ENCODE peak calls at places on chromosomes 16 and 17, in four cellular contexts. C, O, L and A are unnamed samples.

GRCh38 chr16:29675811-29676643 is 3.0 kb upstream of the QPRT start:
- DNase-seq in C (no peak), L (no peak), O (no peak), A (no peak)

GRCh38 chr16:19488213-19488640 is 33.7 kb downstream of the GDE1 start:
- DNase-seq in C (no peak), L (no peak), O (no peak), A (no peak)

GRCh38 chr16:85935391-85935956 is 36.5 kb downstream of the IRF8 start:
- DNase-seq in O (no peak), L (no peak), C (no peak), A (peak)

GRCh38 chr16:85612801-85613608 is at the start of gene GSE1:
- DNase-seq in O (peak), L (peak), C (peak), A (no peak)

GRCh38 chr17:16418684-16419066 is 3.3 kb downstream of the TRPV2 start:
- DNase-seq in L (no peak), O (no peak), C (no peak), A (no peak)

GRCh38 chr16:10100829-10101228 is 81.4 kb downstream of the GRIN2A start:
- DNase-seq in L (no peak), C (no peak), O (no peak), A (no peak)

GRCh38 chr16:51851111-51851510 is 695.8 kb downstream of the TOX3 start:
- DNase-seq in C (no peak), L (no peak), O (no peak), A (no peak)

GRCh38 chr16:50641818-50642187 is 39.3 kb downstream of the SNX20 start:
- DNase-seq in C (no peak), O (no peak), L (no peak), A (no peak)

GRCh38 chr16:57601801-57602478 is 26.5 kb upstream of the ADGRG1 start:
- DNase-seq in C (no peak), O (no peak), L (peak), A (peak)

GRCh38 chr16:54846761-54847160 is 83.9 kb upstream of the IRX5 start:
- DNase-seq in L (peak), C (no peak), O (no peak), A (no peak)

GRCh38 chr17:74018116-74018515 is 185.4 kb upstream of the RPL38 start:
- DNase-seq in O (no peak), C (no peak), L (no peak), A (no peak)

GRCh38 chr17:49297141-49297540 is 64.9 kb downstream of the ZNF652 start:
- DNase-seq in C (no peak), L (no peak), O (no peak), A (no peak)

GRCh38 chr16:50940275-50940854 is 198.5 kb downstream of the CYLD start:
- DNase-seq in C (no peak), O (no peak), L (no peak), A (no peak)

GRCh38 chr16:29644973-29645698 is 17.9 kb upstream of the SPN start:
- DNase-seq in L (no peak), C (no peak), O (no peak), A (no peak)

GRCh38 chr17:8740486-8740885 is 4.2 kb downstream of the CCDC42 start:
- DNase-seq in C (peak), L (no peak), O (no peak), A (no peak)

GRCh38 chr17:21397341-21398050 is 21.3 kb downstream of the KCNJ12 start:
- DNase-seq in O (no peak), C (no peak), L (no peak), A (no peak)

GRCh38 chr16:65745-66144 is 6.7 kb downstream of the RHBDF1 start:
- DNase-seq in O (peak), L (peak), C (peak), A (no peak)

GRCh38 chr16:78377312-78377711 is 277.9 kb downstream of the WWOX start:
- DNase-seq in L (no peak), C (no peak), O (no peak), A (no peak)

GRCh38 chr17:61322316-61323014 is 77.2 kb upstream of the TBX2 start:
- DNase-seq in O (no peak), L (no peak), C (no peak), A (no peak)

GRCh38 chr17:7263071-7263800 is 958 bp upstream of the CLDN7 start:
- DNase-seq in O (no peak), C (no peak), L (no peak), A (no peak)

GRCh38 chr16:35510701-35511100 is 2051.3 kb downstream of the TP53TG3F start:
- DNase-seq in L (no peak), C (no peak), O (no peak), A (no peak)

GRCh38 chr16:24156777-24157176 is 99.4 kb upstream of the CACNG3 start:
- DNase-seq in O (no peak), L (no peak), C (no peak), A (no peak)

GRCh38 chr17:5825717-5826330 is 241.5 kb upstream of the NLRP1 start:
- DNase-seq in O (no peak), L (peak), C (no peak), A (no peak)

GRCh38 chr16:9763505-9763904 is 418.7 kb downstream of the GRIN2A start:
- DNase-seq in O (no peak), L (no peak), C (no peak), A (no peak)

GRCh38 chr17:55175788-55176425 is 88.9 kb upstream of the HLF start:
- DNase-seq in C (no peak), O (no peak), L (no peak), A (no peak)

GRCh38 chr16:48123104-48123788 is 32.5 kb downstream of the ABCC12 start:
- DNase-seq in C (no peak), O (no peak), L (peak), A (no peak)

GRCh38 chr17:66580601-66581385 is 254.1 kb upstream of the CACNG5 start:
- DNase-seq in L (no peak), C (no peak), O (no peak), A (no peak)

GRCh38 chr17:31522987-31523495 is 131.6 kb downstream of the RAB11FIP4 start:
- DNase-seq in L (no peak), O (no peak), C (no peak), A (no peak)

GRCh38 chr17:20171741-20172377 is 162.7 kb downstream of the SPECC1 start:
- DNase-seq in C (no peak), O (no peak), L (no peak), A (no peak)

GRCh38 chr16:1674751-1675664 is 3.1 kb upstream of the JPT2 start:
- DNase-seq in L (peak), O (no peak), C (no peak), A (no peak)

GRCh38 chr17:80877829-80878303 is 113.8 kb upstream of the CHMP6 start:
- DNase-seq in C (no peak), O (no peak), L (no peak), A (peak)

GRCh38 chr16:2468725-2469398 is 2.2 kb upstream of the NTN3 start:
- DNase-seq in O (no peak), L (peak), C (no peak), A (peak)

GRCh38 chr16:30166202-30166902 is 17.1 kb upstream of the CORO1A start:
- DNase-seq in O (no peak), C (no peak), L (no peak), A (no peak)

GRCh38 chr17:64773836-64774761 is 112.0 kb upstream of the SMURF2 start:
- DNase-seq in C (no peak), L (peak), O (no peak), A (no peak)

GRCh38 chr17:21020622-21021021 is 22.2 kb downstream of the USP22 start:
- DNase-seq in C (no peak), L (no peak), O (no peak), A (no peak)

GRCh38 chr17:79844869-79845600 is 5.8 kb upstream of the CBX4 start:
- DNase-seq in L (no peak), O (peak), C (peak), A (no peak)

GRCh38 chr17:78993241-78993956 is 13.7 kb upstream of the LGALS3BP start:
- DNase-seq in C (peak), L (no peak), O (peak), A (no peak)